ENCODE peak calls at places on chromosomes 12 and 14, in ten cellular contexts. W is COR-L47; B is B cell; T is fibroblast of mammary gland; M is substantia nigra; Y is stimulated activated CD4-positive, alpha-beta T cell treated with anti-CD3 and anti-CD28 coated beads, Interleukin-1b, Interleukin-23, amount 100 ng/mL, for 1 hour; P is activated naive CD4-positive, alpha-beta T cell treated with Interleukin-2 at 50 U/mL for 16 hours; Z is iPS-NIHi11; D is cardiac fibroblast; N is HFF-Myc. J is an unnamed sample.
A peak's percentile ranks its signal among the peaks of the same experiment; 100 is the strongest.

GRCh38 chr14:69852897-69853296 is 26.3 kb upstream of the SMOC1 start:
- DNase-seq in W (no peak), Y (no peak), N (no peak), M (no peak), Z (no peak), T (no peak), B (no peak), D (no peak), P (no peak), J (no peak)

GRCh38 chr12:53960187-53961024 is 5.7 kb downstream of the HOXC12 start:
- DNase-seq in N (no peak), T (no peak), W (no peak), M (no peak), Z (no peak), Y (no peak), B (no peak), P (no peak), D (no peak), J (no peak)

GRCh38 chr14:20745571-20746358 is at the start of gene EDDM3A:
- DNase-seq in P (no peak), M (no peak), B (no peak), T (no peak), Z (no peak), Y (no peak), D (no peak), N (no peak), W (no peak), J (no peak)

GRCh38 chr14:27750096-27750495 is 1016.5 kb upstream of the FOXG1 start:
- DNase-seq in Z (no peak), T (no peak), N (no peak), B (no peak), P (no peak), W (no peak), D (no peak), M (no peak), Y (no peak), J (no peak)

GRCh38 chr14:33098016-33098415 is 159.3 kb downstream of the NPAS3 start:
- DNase-seq in T (no peak), Z (no peak), N (no peak), M (no peak), W (no peak), Y (no peak), P (no peak), B (no peak), D (no peak), J (no peak)

GRCh38 chr12:63911336-63911735 is 66.8 kb downstream of the SRGAP1 start:
- DNase-seq in M (no peak), P (no peak), D (no peak), T (no peak), Z (no peak), N (no peak), W (no peak), B (no peak), Y (no peak), J (no peak)

GRCh38 chr12:52217223-52217622 is 15.8 kb upstream of the KRT7 start:
- DNase-seq in N (no peak), P (no peak), Y (no peak), W (peak; percentile 34), M (no peak), Z (peak; percentile 67), B (no peak), T (no peak), D (peak; percentile 56), J (no peak)

GRCh38 chr14:87745507-87746118 is 247.4 kb downstream of the GALC start:
- DNase-seq in Z (peak; percentile 63), B (peak; percentile 2), T (peak; percentile 53), D (peak; percentile 42), M (no peak), Y (no peak), W (peak; percentile 11), P (no peak), N (peak; percentile 30), J (peak; percentile 7)

GRCh38 chr12:26612203-26612602 is 220.8 kb downstream of the ITPR2 start:
- DNase-seq in Z (no peak), D (no peak), T (no peak), Y (no peak), P (no peak), W (no peak), M (no peak), N (no peak), B (no peak), J (no peak)

GRCh38 chr14:94027566-94028449 is 1.7 kb downstream of the OTUB2 start:
- DNase-seq in B (no peak), N (no peak), M (no peak), P (no peak), Z (no peak), Y (no peak), T (no peak), W (no peak), D (no peak), J (no peak)

GRCh38 chr12:10366875-10367274 is 23.0 kb downstream of the KLRK1 start:
- DNase-seq in M (peak; percentile 10), P (no peak), Z (no peak), T (peak; percentile 59), N (no peak), D (peak; percentile 70), W (no peak), B (no peak), Y (no peak), J (no peak)

GRCh38 chr14:105294142-105294597 is 6.6 kb downstream of the BRF1 start:
- DNase-seq in P (peak; percentile 58), N (no peak), Z (no peak), B (peak; percentile 70), Y (no peak), D (peak; percentile 14), T (no peak), M (peak; percentile 43), W (peak; percentile 87), J (peak; percentile 69)

J was measured in stimulated activated naive CD8-positive, alpha-beta T cell treated with anti-CD3 and anti-CD28 coated beads, Interleukin-15, Interleukin-2, amounts not matched to agents 100 U/mL and 50 U/mL, for 24 hours.